ENCODE peak calls at places on chromosomes 11 and 22, in nine cellular contexts. M is activated CD4-positive, CD25-positive, alpha-beta regulatory T cell; J is LoVo; A is GDM1; W is T-helper 1 cell; Z is activated CD8-positive, alpha-beta memory T cell treated with anti-CD3 and anti-CD28 coated beads, Interleukin-2, amount 10 ng/mL, durations not matched to agents 7 days and 5 days; Q is hypothalamus; P is nucleus accumbens; K is effector CD8-positive, alpha-beta T cell. H is an unnamed sample.

GRCh38 chr22:37741312-37741795 is 44.5 kb downstream of the TRIOBP start:
- DNase-seq in W (no peak), M (no peak), Q (no peak), K (no peak), Z (no peak), A (no peak), J (no peak), P (no peak), H (no peak)

GRCh38 chr11:73875840-73876239 is 806 bp downstream of the COA4 start:
- DNase-seq in J (no peak), M (no peak), W (no peak), A (no peak), Q (no peak), K (no peak), P (no peak), Z (no peak), H (no peak)

GRCh38 chr11:18700872-18701271 is 2.3 kb downstream of the TMEM86A start:
- DNase-seq in P (no peak), W (no peak), Z (no peak), J (no peak), A (no peak), M (no peak), Q (no peak), K (no peak), H (no peak)

GRCh38 chr11:60889869-60890311 is 16.5 kb downstream of the PRPF19 start:
- DNase-seq in J (no peak), Q (no peak), W (no peak), M (no peak), Z (no peak), A (no peak), K (no peak), P (no peak), H (no peak)

GRCh38 chr11:123103326-123103980 is 41.5 kb upstream of the HSPA8 start:
- DNase-seq in P (peak), Z (peak), M (no peak), J (peak), A (no peak), Q (peak), W (no peak), K (no peak), H (peak)

GRCh38 chr11:112481431-112481830 is 220.8 kb upstream of the PLET1 start:
- DNase-seq in M (no peak), J (no peak), A (no peak), W (no peak), Q (no peak), P (no peak), Z (no peak), K (no peak), H (no peak)

GRCh38 chr11:73949246-73949645 is 1.6 kb upstream of the DNAJB13 start:
- DNase-seq in J (no peak), W (no peak), M (no peak), P (no peak), K (no peak), Q (no peak), Z (no peak), A (no peak), H (no peak)

GRCh38 chr11:131864205-131864604 is 493.8 kb downstream of the NTM start:
- DNase-seq in A (no peak), Q (no peak), W (no peak), Z (no peak), J (no peak), K (no peak), P (no peak), M (no peak), H (no peak)

GRCh38 chr11:235180-235997 is 753 bp downstream of the SIRT3 start:
- DNase-seq in K (no peak), J (no peak), M (no peak), W (no peak), Q (no peak), P (no peak), A (no peak), Z (peak), H (no peak)

GRCh38 chr11:60951909-60952741 is at the start of gene SLC15A3:
- DNase-seq in P (peak), W (no peak), J (peak), M (no peak), Z (peak), Q (peak), A (peak), K (peak), H (no peak)

GRCh38 chr11:36684840-36685800 is 87.1 kb upstream of the RAG2 start:
- DNase-seq in A (no peak), Z (no peak), M (no peak), P (no peak), W (no peak), Q (no peak), J (no peak), K (peak), H (no peak)

GRCh38 chr11:83493034-83493433 is 206.9 kb upstream of the CCDC90B start:
- DNase-seq in M (no peak), J (no peak), W (no peak), P (no peak), K (no peak), Z (no peak), Q (no peak), A (no peak), H (no peak)

GRCh38 chr11:39630365-39630764 is 1829.1 kb downstream of the LRRC4C start:
- DNase-seq in M (no peak), Q (no peak), J (no peak), P (no peak), K (no peak), W (no peak), Z (no peak), A (no peak), H (no peak)

H was measured in caudate nucleus.